ENCODE peak calls at places on chromosomes 4 and X, in six cellular contexts. T, K, E, N, M and B are unnamed samples.

GRCh38 chr4:132593717-132594400 is 555.2 kb upstream of the PCDH10 start:
- DNase-seq in N (no peak), T (peak; percentile 62), M (no peak), E (peak; percentile 52), K (no peak), B (no peak)

GRCh38 chrX:136202889-136203288 is 48.3 kb downstream of the MAP7D3 start:
- DNase-seq in M (peak; percentile 63), T (peak; percentile 70), N (no peak), E (peak; percentile 64), K (no peak), B (no peak)

GRCh38 chr4:189507060-189507459 is 433.6 kb upstream of the FRG1 start:
- DNase-seq in T (no peak), M (no peak), K (no peak), E (no peak), N (no peak), B (no peak)

GRCh38 chrX:44843318-44843702 is 511 bp upstream of the DUSP21 start:
- DNase-seq in E (peak; percentile 80), K (no peak), T (no peak), N (no peak), M (no peak), B (no peak)

GRCh38 chrX:21150208-21150607 is 224.0 kb upstream of the CNKSR2 start:
- DNase-seq in E (no peak), N (no peak), K (no peak), T (no peak), M (no peak), B (no peak)

GRCh38 chrX:51743179-51743957 is at the start of gene GSPT2:
- DNase-seq in M (peak; percentile 82), N (peak; percentile 36), T (peak; percentile 80), E (peak; percentile 61), K (peak; percentile 9), B (peak; percentile 43)

GRCh38 chrX:130224810-130225209 is 43.9 kb downstream of the ZNF280C start:
- DNase-seq in T (no peak), K (no peak), E (no peak), N (no peak), M (peak; percentile 58), B (no peak)

GRCh38 chr4:141636077-141636770 is at the start of gene IL15:
- DNase-seq in M (peak; percentile 54), E (peak; percentile 86), K (peak; percentile 30), N (peak; percentile 79), T (peak; percentile 61), B (peak; percentile 65)

GRCh38 chrX:94854251-94854650 is 1180.2 kb downstream of the FAM133A start:
- DNase-seq in M (no peak), K (no peak), N (no peak), E (no peak), T (no peak), B (no peak)

GRCh38 chr4:85445058-85445639 is 29.8 kb upstream of the ARHGAP24 start:
- DNase-seq in E (no peak), K (no peak), M (peak; percentile 69), T (peak; percentile 58), N (no peak), B (no peak)

GRCh38 chrX:23803931-23804381 is 21.0 kb downstream of the SAT1 start:
- DNase-seq in T (peak; percentile 81), E (peak; percentile 83), N (no peak), M (peak; percentile 84), K (no peak), B (no peak)

GRCh38 chr4:189096717-189097116 is 844.0 kb upstream of the FRG1 start:
- DNase-seq in E (no peak), T (no peak), M (no peak), K (no peak), N (peak; percentile 69), B (no peak)

GRCh38 chr4:168461821-168462220 is 18.5 kb downstream of the DDX60L start:
- DNase-seq in T (peak; percentile 41), M (no peak), N (no peak), K (no peak), E (no peak), B (no peak)

GRCh38 chr4:7822858-7823257 is 116.8 kb downstream of the AFAP1 start:
- DNase-seq in K (no peak), T (no peak), N (no peak), M (no peak), E (no peak), B (no peak)
- H3K36me3 ChIP-seq in K (peaks cover 2% of the 10 kb centered on the region), T (peaks cover 14% of the 10 kb centered on the region), N (peaks cover 3% of the 10 kb centered on the region), M (no peaks in the 10 kb centered on the region), E (peaks cover 21% of the 10 kb centered on the region), B (no peaks in the 10 kb centered on the region)

GRCh38 chr4:10116625-10117423 is at the start of gene WDR1:
- DNase-seq in K (peak; percentile 93), E (peak; percentile 87), M (peak; percentile 98), N (peak; percentile 98), T (peak; percentile 94), B (peak; percentile 87)

GRCh38 chr4:10114607-10115006 is 2.0 kb downstream of the WDR1 start:
- DNase-seq in K (no peak), T (no peak), E (no peak), N (no peak), M (no peak), B (no peak)

GRCh38 chr4:10114147-10114546 is 2.5 kb downstream of the WDR1 start:
- DNase-seq in M (no peak), K (no peak), N (no peak), T (no peak), E (no peak), B (no peak)

GRCh38 chr4:10115657-10116624 is 658 bp downstream of the WDR1 start:
- DNase-seq in N (peak; percentile 89), T (peak; percentile 52), M (peak; percentile 48), E (peak; percentile 54), K (no peak), B (peak; percentile 77)

DNA sequence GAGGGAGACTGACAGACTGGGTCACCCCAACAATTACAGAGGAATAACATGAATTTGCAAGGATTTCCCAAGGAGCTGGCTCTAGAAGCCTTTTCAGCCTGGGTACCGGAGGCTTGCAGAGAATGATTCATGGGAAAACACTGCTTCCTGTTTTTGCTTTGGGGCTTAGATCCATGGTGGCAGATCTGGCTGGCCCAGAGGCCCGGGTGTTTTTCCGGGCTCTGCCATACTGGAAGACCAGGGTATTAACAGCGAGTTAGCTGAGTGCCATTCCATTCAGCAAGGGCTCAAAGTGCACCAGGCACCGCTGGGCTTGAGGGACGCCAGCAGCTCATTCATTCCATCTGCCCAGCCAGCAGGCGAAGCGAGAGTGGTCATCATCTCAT is 1.3 kb downstream of the WDR1 start:
- DNase-seq in E (peak; percentile 31), N (no peak), T (peak; percentile 61), K (no peak), M (peak; percentile 67), B (no peak)
- H3K36me3 ChIP-seq in E (peaks cover 33% of the 10 kb centered on the region), N (peaks cover 30% of the 10 kb centered on the region), T (peaks cover 36% of the 10 kb centered on the region), K (peaks cover 56% of the 10 kb centered on the region), M (peaks cover 35% of the 10 kb centered on the region), B (peaks cover 52% of the 10 kb centered on the region)

GRCh38 chrX:16788477-16788876 is 2.2 kb downstream of the TXLNG start:
- DNase-seq in N (no peak), T (no peak), K (no peak), E (no peak), M (peak; percentile 46), B (no peak)
- H3K36me3 ChIP-seq in N (peaks cover 7% of the 10 kb centered on the region), T (peaks cover 2% of the 10 kb centered on the region), K (peaks cover 34% of the 10 kb centered on the region), E (peaks cover 19% of the 10 kb centered on the region), M (peaks cover 5% of the 10 kb centered on the region), B (peaks cover 5% of the 10 kb centered on the region)

DNA sequence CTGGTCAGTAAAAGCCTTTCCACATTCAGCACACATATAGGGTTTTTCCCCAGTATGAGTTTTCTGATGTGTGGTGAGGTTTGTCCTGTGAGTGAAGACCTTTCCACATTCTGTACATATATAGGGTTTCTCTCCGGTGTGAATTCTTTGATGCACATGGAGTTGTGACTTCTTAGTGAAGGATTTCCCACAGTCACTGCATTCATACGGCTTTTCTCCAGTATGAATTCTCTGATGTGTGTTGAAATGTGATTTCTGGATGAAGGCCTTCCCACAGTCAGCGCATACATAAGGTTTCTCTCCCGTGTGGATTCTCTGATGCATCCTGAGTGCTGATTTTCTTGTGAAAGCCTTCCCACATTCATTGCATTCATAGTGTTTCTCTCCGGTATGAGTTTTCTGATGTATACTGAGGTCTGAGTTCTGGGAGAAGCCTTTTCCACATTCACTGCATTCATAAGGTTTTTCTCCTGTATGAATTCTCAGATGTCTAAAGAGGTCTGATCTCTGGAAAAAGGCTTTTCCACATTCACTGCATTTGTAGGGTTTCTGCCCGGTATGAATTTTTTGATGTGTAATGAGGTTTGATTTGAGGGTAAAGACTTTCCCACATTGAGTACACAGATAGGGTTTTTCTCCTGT is 34.7 kb downstream of the ZNF41 start:
- DNase-seq in N (no peak), E (no peak), T (no peak), M (no peak), K (no peak), B (no peak)
- H3K36me3 ChIP-seq in N (no peaks in the 10 kb centered on the region), E (peaks cover 47% of the 10 kb centered on the region), T (no peaks in the 10 kb centered on the region), M (no peaks in the 10 kb centered on the region), K (peaks cover 37% of the 10 kb centered on the region), B (peaks cover 22% of the 10 kb centered on the region)